ENCODE peak calls at places on chromosome 15, in six cellular contexts. B is IMR-90, I is mesenchymal stem cell, G is H9, O is trophoblast cell, N is H1. K is an unnamed sample.

GRCh38 chr15:73700041-73700842 is 16.1 kb downstream of the CD276 start:
- DNase-seq in I (peak), O (peak), G (peak), N (no peak), B (peak), K (peak)

GRCh38 chr15:80512729-80513670 is 108.8 kb downstream of the ARNT2 start:
- DNase-seq in G (no peak), O (no peak), B (no peak), N (no peak), I (no peak), K (no peak)

GRCh38 chr15:74384566-74385441 is 17.4 kb upstream of the CYP11A1 start:
- DNase-seq in N (no peak), I (no peak), O (peak), B (no peak), G (no peak), K (no peak)

GRCh38 chr15:92091155-92091734 is 237.7 kb downstream of the SLCO3A1 start:
- DNase-seq in I (no peak), O (peak), B (peak), N (no peak), G (peak), K (peak)

GRCh38 chr15:83185561-83185960 is 22.1 kb downstream of the HDGFL3 start:
- DNase-seq in I (no peak), O (no peak), G (no peak), B (no peak), N (no peak), K (no peak)

GRCh38 chr15:88769161-88769971 is 33.9 kb upstream of the ACAN start:
- DNase-seq in N (no peak), O (no peak), I (no peak), B (peak), G (peak), K (no peak)

GRCh38 chr15:59124261-59124660 is 19.3 kb downstream of the CCNB2 start:
- DNase-seq in B (no peak), I (no peak), O (no peak), N (no peak), G (no peak), K (no peak)

GRCh38 chr15:70974004-70974832 is 81.6 kb downstream of the LRRC49 start:
- DNase-seq in I (peak), N (no peak), G (no peak), O (no peak), B (peak), K (no peak)

GRCh38 chr15:68328485-68328884 is 50.9 kb downstream of the FEM1B start:
- DNase-seq in B (no peak), O (no peak), I (no peak), G (no peak), N (no peak), K (no peak)

GRCh38 chr15:67120839-67121540 is 55.6 kb downstream of the SMAD3 start:
- DNase-seq in G (no peak), N (no peak), I (peak), O (peak), B (peak), K (no peak)

GRCh38 chr15:69475769-69476358 is 23.2 kb downstream of the RPLP1 start:
- DNase-seq in I (peak), O (peak), B (peak), G (peak), N (peak), K (peak)

GRCh38 chr15:44501768-44502366 is 35.1 kb upstream of the EIF3J start:
- DNase-seq in G (no peak), I (peak), N (no peak), B (peak), O (no peak), K (peak)

GRCh38 chr15:69337133-69337532 is 38.4 kb downstream of the PAQR5 start:
- DNase-seq in I (no peak), B (peak), N (no peak), G (no peak), O (no peak), K (no peak)

GRCh38 chr15:80870893-80871292 is 91.7 kb downstream of the CEMIP start:
- DNase-seq in N (no peak), O (no peak), I (peak), B (no peak), G (no peak), K (no peak)

GRCh38 chr15:78540955-78541743 is 905 bp downstream of the PSMA4 start:
- DNase-seq in I (peak), O (no peak), G (no peak), B (peak), N (no peak), K (no peak)

GRCh38 chr15:85607141-85607806 is 187.5 kb downstream of the KLHL25 start:
- DNase-seq in I (peak), O (no peak), N (no peak), G (no peak), B (peak), K (no peak)

GRCh38 chr15:57302640-57303257 is 73.6 kb upstream of the CGNL1 start:
- DNase-seq in I (no peak), B (no peak), N (no peak), O (no peak), G (no peak), K (no peak)

GRCh38 chr15:22979699-22980188 is 424 bp downstream of the CYFIP1 start:
- DNase-seq in G (no peak), B (peak), O (no peak), I (peak), N (no peak), K (peak)

GRCh38 chr15:38069001-38069400 is 134.6 kb downstream of the TMCO5A start:
- DNase-seq in B (peak), N (no peak), G (no peak), O (peak), I (peak), K (no peak)

GRCh38 chr15:80507638-80508316 is 103.6 kb downstream of the ARNT2 start:
- DNase-seq in N (no peak), O (no peak), B (peak), I (peak), G (no peak), K (no peak)

GRCh38 chr15:25738171-25738792 is 124.8 kb downstream of the ATP10A start:
- DNase-seq in I (no peak), G (no peak), N (no peak), B (peak), O (no peak), K (no peak)

GRCh38 chr15:48856947-48857346 is 21.0 kb upstream of the EID1 start:
- DNase-seq in N (no peak), O (no peak), B (peak), I (peak), G (peak), K (no peak)

GRCh38 chr15:85764649-85765277 is 30.0 kb downstream of the KLHL25 start:
- DNase-seq in I (no peak), B (peak), O (no peak), G (no peak), N (no peak), K (no peak)

GRCh38 chr15:90869601-90870353 is 1.4 kb downstream of the FURIN start:
- DNase-seq in N (peak), O (peak), G (peak), B (peak), I (peak), K (no peak)

GRCh38 chr15:78073026-78073425 is 4.5 kb downstream of the TBC1D2B start:
- DNase-seq in B (no peak), O (no peak), G (no peak), N (no peak), I (peak), K (no peak)

GRCh38 chr15:80049046-80049445 is 10.4 kb upstream of the ZFAND6 start:
- DNase-seq in O (no peak), G (no peak), I (no peak), B (no peak), N (no peak), K (no peak)

GRCh38 chr15:98927057-98927456 is 80.5 kb downstream of the PGPEP1L start:
- DNase-seq in O (no peak), G (no peak), B (peak), I (no peak), N (no peak), K (no peak)

GRCh38 chr15:34039506-34040123 is 611 bp upstream of the AVEN start:
- DNase-seq in B (peak), O (no peak), I (peak), G (no peak), N (no peak), K (no peak)

GRCh38 chr15:45522179-45522930 is at the start of gene SLC30A4:
- DNase-seq in I (peak), O (peak), G (peak), B (peak), N (peak), K (peak)

GRCh38 chr15:75648156-75649000 is 666 bp downstream of the SNX33 start:
- DNase-seq in N (no peak), O (no peak), G (peak), I (peak), B (no peak), K (peak)

GRCh38 chr15:98513428-98513991 is 134.8 kb upstream of the IGF1R start:
- DNase-seq in N (no peak), I (no peak), B (no peak), O (no peak), G (no peak), K (no peak)

GRCh38 chr15:60426870-60427528 is 29.2 kb upstream of the ANXA2 start:
- DNase-seq in B (peak), N (no peak), I (peak), O (no peak), G (no peak), K (no peak)

GRCh38 chr15:90694987-90695386 is 22.2 kb upstream of the BLM start:
- DNase-seq in B (no peak), N (no peak), I (no peak), G (no peak), O (no peak), K (no peak)

GRCh38 chr15:79364571-79365240 is 53.8 kb downstream of the TMED3 start:
- DNase-seq in I (no peak), O (no peak), B (no peak), G (no peak), N (no peak), K (no peak)

GRCh38 chr15:42152196-42152920 is 4.1 kb downstream of the PLA2G4F start:
- DNase-seq in B (no peak), G (no peak), I (no peak), N (no peak), O (no peak), K (no peak)

GRCh38 chr15:52730163-52730562 is 51.0 kb upstream of the ATOSA start:
- DNase-seq in B (peak), N (no peak), G (no peak), O (peak), I (peak), K (no peak)

GRCh38 chr15:55742927-55743614 is at the start of gene PRTG:
- DNase-seq in N (no peak), G (peak), B (peak), I (peak), O (peak), K (peak)

GRCh38 chr15:90839187-90840071 is 29.0 kb upstream of the FURIN start:
- DNase-seq in I (no peak), N (peak), B (peak), O (peak), G (peak), K (peak)

GRCh38 chr15:42919794-42920280 is 741 bp downstream of the TTBK2 start:
- DNase-seq in G (peak), N (no peak), B (peak), O (peak), I (peak), K (no peak)

GRCh38 chr15:50907866-50908208 is 646 bp upstream of the AP4E1 start:
- DNase-seq in I (peak), G (peak), N (no peak), O (no peak), B (peak), K (no peak)
- H2BK120ac ChIP-seq in I (peak), G (no peak), N (no peak), O (peak), B (peak), K (no peak)

GRCh38 chr15:101428758-101429157 is 60.7 kb downstream of the PCSK6 start:
- DNase-seq in I (no peak), G (no peak), N (no peak), O (no peak), B (no peak), K (no peak)

GRCh38 chr15:101427606-101428487 is 61.7 kb downstream of the PCSK6 start:
- DNase-seq in O (no peak), G (no peak), I (no peak), N (no peak), B (no peak), K (no peak)

GRCh38 chr15:101429191-101429590 is 60.3 kb downstream of the PCSK6 start:
- DNase-seq in B (no peak), O (peak), N (no peak), I (no peak), G (no peak), K (no peak)

GRCh38 chr15:101431301-101431700 is 58.2 kb downstream of the PCSK6 start:
- DNase-seq in G (no peak), B (no peak), N (no peak), O (no peak), I (no peak), K (no peak)

GRCh38 chr15:101429646-101430045 is 59.9 kb downstream of the PCSK6 start:
- DNase-seq in I (no peak), G (no peak), N (no peak), O (no peak), B (no peak), K (no peak)
- H3K14ac ChIP-seq in I (no peak), G (no peak), N (no peak), O (no peak), B (no peak), K (no peak)

GRCh38 chr15:64773606-64774555 is 1.5 kb downstream of the RBPMS2 start:
- DNase-seq in O (no peak), N (no peak), B (no peak), G (no peak), I (peak), K (no peak)

GRCh38 chr15:64772964-64773363 is 2.4 kb downstream of the RBPMS2 start:
- DNase-seq in N (no peak), I (no peak), B (no peak), O (no peak), G (no peak), K (no peak)

GRCh38 chr15:64776402-64776786 is 1.0 kb upstream of the RBPMS2 start:
- DNase-seq in B (no peak), I (no peak), G (peak), N (no peak), O (no peak), K (no peak)

GRCh38 chr15:64775551-64776401 is at the start of gene RBPMS2:
- DNase-seq in I (peak), B (peak), O (no peak), N (no peak), G (peak), K (no peak)

DNA sequence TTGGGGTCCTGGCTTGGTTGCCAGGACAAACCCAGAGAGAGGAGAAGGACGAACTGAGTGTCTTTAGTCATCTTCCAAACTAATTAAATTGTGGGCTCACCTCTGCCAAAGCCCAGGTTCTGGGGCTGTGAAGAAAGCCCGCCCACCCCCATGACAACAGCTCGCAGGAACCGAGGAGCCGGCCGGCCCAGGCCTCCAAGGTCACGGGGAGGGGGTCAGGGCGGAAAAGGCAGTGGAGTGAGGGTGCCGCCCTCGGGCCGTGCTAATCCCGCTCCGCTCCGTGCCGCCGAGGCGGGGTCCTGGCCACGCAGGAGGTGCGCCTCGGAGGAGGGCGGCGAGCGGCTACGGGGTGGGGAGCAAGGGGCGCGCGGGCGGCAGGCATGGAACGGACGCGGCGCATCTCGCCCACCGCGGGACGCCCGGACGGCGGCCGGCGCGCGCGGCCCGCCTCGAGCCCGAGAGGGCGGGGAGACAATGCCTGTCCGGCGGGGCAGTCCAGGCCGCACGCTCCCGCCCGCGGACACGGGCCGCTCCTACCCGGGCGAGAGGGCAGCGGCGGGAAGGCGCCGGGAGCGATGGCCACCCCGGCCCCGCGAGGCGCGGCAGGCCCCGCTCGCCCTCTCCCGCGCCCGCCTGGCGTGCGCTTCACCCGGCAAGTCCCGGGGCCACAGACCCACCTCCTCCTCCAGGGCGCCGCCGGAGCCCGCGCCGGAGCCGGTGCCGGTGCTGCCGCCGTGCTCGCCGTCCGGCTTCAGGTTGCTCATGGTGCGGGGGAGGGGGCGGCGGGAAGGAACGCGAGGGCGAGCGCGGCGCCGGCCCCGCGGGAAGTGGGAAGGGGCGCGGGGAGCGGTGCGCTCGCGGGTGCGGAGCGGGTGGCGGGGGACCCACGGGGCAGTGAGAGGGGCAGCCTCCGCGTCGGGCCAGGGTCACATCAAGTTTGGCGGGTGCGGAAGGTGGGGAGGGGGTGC is 549 bp downstream of the RBPMS2 start:
- DNase-seq in I (peak), N (no peak), G (no peak), B (no peak), O (no peak), K (peak)
- H2BK120ac ChIP-seq in I (peak), N (no peak), G (no peak), B (no peak), O (peak), K (no peak)

DNA sequence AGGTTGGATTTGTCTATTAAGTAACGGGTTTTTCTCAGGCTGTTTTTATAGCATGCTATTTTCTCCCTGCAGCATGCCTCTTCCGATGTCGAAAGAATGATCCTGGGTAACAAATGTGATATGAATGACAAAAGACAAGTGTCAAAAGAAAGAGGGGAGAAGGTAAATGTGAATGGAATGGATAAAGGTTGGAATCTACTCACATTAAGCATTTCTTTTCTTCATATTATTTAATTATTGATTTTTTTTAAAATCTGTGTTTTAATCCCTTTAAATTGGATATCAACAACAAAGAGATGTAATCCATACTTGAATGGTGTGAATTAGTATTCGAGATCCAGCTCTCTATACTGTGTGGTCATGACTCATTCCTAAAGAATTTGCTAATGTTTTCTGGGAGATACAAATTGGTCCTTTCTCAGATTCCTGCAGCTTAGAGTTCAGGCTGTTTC is 20.9 kb upstream of the APH1B start:
- DNase-seq in I (peak), B (peak), O (no peak), G (no peak), N (no peak), K (peak)
- H3K14ac ChIP-seq in I (no peak), B (no peak), O (no peak), G (no peak), N (no peak), K (no peak)